ENCODE peak calls at places on chromosomes 5 and 9, in five cellular contexts. One of them, this sample, is unnamed.

GRCh38 chr5:153490124-153491085 is at the start of gene GRIA1:
- DNase-seq in GM12878: no peak
- DNase-seq in A549: no peak
- DNase-seq in K562: no peak
- DNase-seq in IMR-90: peak
- DNase-seq in this sample: peak

GRCh38 chr5:132265336-132266030 is 8.0 kb downstream of the PDLIM4 start:
- DNase-seq in A549: peak
- DNase-seq in K562: no peak
- DNase-seq in IMR-90: peak
- DNase-seq in GM12878: no peak
- DNase-seq in this sample: peak

GRCh38 chr5:93070938-93071337 is 510.1 kb downstream of the NR2F1-AS1 start:
- DNase-seq in K562: no peak
- DNase-seq in GM12878: no peak
- DNase-seq in A549: no peak
- DNase-seq in IMR-90: no peak
- DNase-seq in this sample: no peak

GRCh38 chr5:14809369-14810144 is 62.0 kb downstream of the ANKH start:
- DNase-seq in A549: peak
- DNase-seq in GM12878: peak
- DNase-seq in IMR-90: peak
- DNase-seq in K562: peak
- DNase-seq in this sample: no peak

GRCh38 chr9:85577353-85577952 is 164.3 kb downstream of the AGTPBP1 start:
- DNase-seq in K562: no peak
- DNase-seq in A549: no peak
- DNase-seq in GM12878: no peak
- DNase-seq in IMR-90: peak
- DNase-seq in this sample: no peak

GRCh38 chr5:74648835-74649286 is 8.3 kb upstream of the ENC1 start:
- DNase-seq in A549: peak
- DNase-seq in K562: peak
- DNase-seq in IMR-90: peak
- DNase-seq in GM12878: no peak
- DNase-seq in this sample: peak

GRCh38 chr9:129359871-129360536 is 181.9 kb upstream of the IER5L start:
- DNase-seq in IMR-90: no peak
- DNase-seq in GM12878: no peak
- DNase-seq in K562: no peak
- DNase-seq in A549: no peak
- DNase-seq in this sample: peak

GRCh38 chr9:130166399-130166798 is 5.8 kb upstream of the NCS1 start:
- DNase-seq in IMR-90: no peak
- DNase-seq in A549: no peak
- DNase-seq in GM12878: no peak
- DNase-seq in K562: no peak
- DNase-seq in this sample: no peak

GRCh38 chr5:76450059-76450458 is 47.0 kb downstream of the IQGAP2 start:
- DNase-seq in GM12878: no peak
- DNase-seq in A549: no peak
- DNase-seq in K562: no peak
- DNase-seq in IMR-90: no peak
- DNase-seq in this sample: no peak

GRCh38 chr5:179267071-179267670 is 78.1 kb downstream of the ADAMTS2 start:
- DNase-seq in K562: no peak
- DNase-seq in IMR-90: no peak
- DNase-seq in GM12878: no peak
- DNase-seq in A549: no peak
- DNase-seq in this sample: peak

GRCh38 chr5:101897914-101898313 is 398.2 kb downstream of the SLCO4C1 start:
- DNase-seq in A549: no peak
- DNase-seq in GM12878: peak
- DNase-seq in K562: peak
- DNase-seq in IMR-90: no peak
- DNase-seq in this sample: peak

GRCh38 chr5:178247481-178248456 is 15.2 kb upstream of the PHYKPL start:
- DNase-seq in A549: no peak
- DNase-seq in K562: no peak
- DNase-seq in IMR-90: no peak
- DNase-seq in GM12878: no peak
- DNase-seq in this sample: peak

GRCh38 chr9:87567047-87567446 is 69.4 kb downstream of the DAPK1 start:
- DNase-seq in IMR-90: no peak
- DNase-seq in K562: no peak
- DNase-seq in GM12878: no peak
- DNase-seq in A549: no peak
- DNase-seq in this sample: peak

GRCh38 chr5:15502208-15502607 is 2.2 kb downstream of the FBXL7 start:
- DNase-seq in GM12878: no peak
- DNase-seq in IMR-90: peak
- DNase-seq in A549: no peak
- DNase-seq in K562: no peak
- DNase-seq in this sample: no peak

GRCh38 chr5:168365581-168366081 is 74.2 kb downstream of the WWC1 start:
- DNase-seq in GM12878: no peak
- DNase-seq in IMR-90: peak
- DNase-seq in K562: no peak
- DNase-seq in A549: no peak
- DNase-seq in this sample: no peak

GRCh38 chr5:28281381-28281780 is 1243.0 kb upstream of the CDH9 start:
- DNase-seq in GM12878: no peak
- DNase-seq in A549: no peak
- DNase-seq in K562: no peak
- DNase-seq in IMR-90: no peak
- DNase-seq in this sample: no peak

GRCh38 chr9:100427366-100428263 is 672 bp downstream of the MSANTD3 start:
- DNase-seq in A549: peak
- DNase-seq in IMR-90: peak
- DNase-seq in K562: peak
- DNase-seq in GM12878: no peak
- DNase-seq in this sample: no peak

GRCh38 chr5:173010021-173010420 is 26.4 kb downstream of the ATP6V0E1 start:
- DNase-seq in K562: no peak
- DNase-seq in IMR-90: peak
- DNase-seq in A549: no peak
- DNase-seq in GM12878: peak
- DNase-seq in this sample: no peak

GRCh38 chr5:13143630-13144029 is 800.9 kb downstream of the DNAH5 start:
- DNase-seq in IMR-90: no peak
- DNase-seq in A549: no peak
- DNase-seq in GM12878: no peak
- DNase-seq in K562: no peak
- DNase-seq in this sample: no peak

GRCh38 chr5:13276143-13276542 is 668.3 kb downstream of the DNAH5 start:
- DNase-seq in K562: no peak
- DNase-seq in GM12878: no peak
- DNase-seq in A549: no peak
- DNase-seq in IMR-90: no peak
- DNase-seq in this sample: no peak

GRCh38 chr5:132013006-132013689 is 1.7 kb upstream of the ACSL6 start:
- DNase-seq in GM12878: no peak
- DNase-seq in A549: no peak
- DNase-seq in K562: no peak
- DNase-seq in IMR-90: no peak
- DNase-seq in this sample: no peak

GRCh38 chr5:149322518-149322917 is 22.8 kb upstream of the GRPEL2 start:
- DNase-seq in K562: no peak
- DNase-seq in IMR-90: no peak
- DNase-seq in A549: no peak
- DNase-seq in GM12878: no peak
- DNase-seq in this sample: no peak

GRCh38 chr5:13957032-13957645 is 12.7 kb upstream of the DNAH5 start:
- DNase-seq in K562: peak
- DNase-seq in A549: peak
- DNase-seq in GM12878: no peak
- DNase-seq in IMR-90: peak
- DNase-seq in this sample: peak

GRCh38 chr9:136197372-136197875 is 7.5 kb downstream of the LHX3 start:
- DNase-seq in A549: no peak
- DNase-seq in K562: no peak
- DNase-seq in IMR-90: no peak
- DNase-seq in GM12878: no peak
- DNase-seq in this sample: no peak

GRCh38 chr9:136197930-136198604 is 6.9 kb downstream of the LHX3 start:
- DNase-seq in IMR-90: no peak
- DNase-seq in K562: no peak
- DNase-seq in GM12878: no peak
- DNase-seq in A549: no peak
- DNase-seq in this sample: no peak

GRCh38 chr9:136200424-136200823 is 4.5 kb downstream of the LHX3 start:
- DNase-seq in A549: no peak
- DNase-seq in IMR-90: no peak
- DNase-seq in K562: no peak
- DNase-seq in GM12878: no peak
- DNase-seq in this sample: no peak

GRCh38 chr9:136199391-136200288 is 5.3 kb downstream of the LHX3 start:
- DNase-seq in K562: no peak
- DNase-seq in A549: no peak
- DNase-seq in IMR-90: no peak
- DNase-seq in GM12878: no peak
- DNase-seq in this sample: no peak

DNA sequence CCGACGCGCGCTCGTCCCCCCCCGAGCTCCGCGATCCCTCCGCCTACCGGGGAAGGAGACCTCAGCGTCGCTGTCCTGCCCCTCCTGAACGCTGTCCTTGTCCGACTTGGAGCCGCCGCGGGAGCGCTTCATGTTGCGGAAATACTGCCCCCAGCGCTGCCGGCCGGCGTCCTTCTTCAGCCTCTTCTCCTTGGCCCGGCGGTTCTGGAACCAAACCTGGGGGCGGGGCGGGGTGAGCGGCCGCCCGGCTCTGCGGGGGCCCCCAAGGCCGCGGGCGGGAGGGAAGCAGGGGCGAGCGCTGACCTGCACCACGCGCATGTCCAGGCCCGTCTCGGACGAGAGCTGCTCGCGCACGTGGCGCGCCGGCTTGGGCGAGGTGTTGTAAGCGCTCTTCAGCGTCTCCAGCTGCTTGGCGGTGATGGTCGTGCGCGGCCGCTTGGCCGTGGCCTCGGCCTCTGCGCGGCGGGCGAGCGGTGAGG is 6.3 kb downstream of the LHX3 start:
- DNase-seq in K562: no peak
- DNase-seq in GM12878: no peak
- DNase-seq in A549: no peak
- DNase-seq in IMR-90: no peak
- DNase-seq in this sample: peak
- TF ChIP-seq RCOR1 in K562: no peak
- TF ChIP-seq RCOR1 in GM12878: no peak
- TF ChIP-seq RCOR1 in A549: no peak
- TF ChIP-seq RCOR1 in IMR-90: no peak
- TF ChIP-seq RCOR1 in this sample: no peak

GRCh38 chr9:75687359-75687953 is 203.0 kb upstream of the PCSK5 start:
- DNase-seq in IMR-90: no peak
- DNase-seq in K562: no peak
- DNase-seq in GM12878: no peak
- DNase-seq in A549: no peak
- DNase-seq in this sample: no peak
- TF ChIP-seq RCOR1 in IMR-90: no peak
- TF ChIP-seq RCOR1 in K562: no peak
- TF ChIP-seq RCOR1 in GM12878: no peak
- TF ChIP-seq RCOR1 in A549: no peak
- TF ChIP-seq RCOR1 in this sample: no peak

GRCh38 chr9:113614843-113615648 is 151.5 kb downstream of the RGS3 start:
- DNase-seq in A549: no peak
- DNase-seq in IMR-90: peak
- DNase-seq in GM12878: no peak
- DNase-seq in K562: no peak
- DNase-seq in this sample: no peak

GRCh38 chr9:113616716-113617496 is 153.4 kb downstream of the RGS3 start:
- DNase-seq in IMR-90: no peak
- DNase-seq in A549: no peak
- DNase-seq in GM12878: no peak
- DNase-seq in K562: no peak
- DNase-seq in this sample: no peak

GRCh38 chr9:113613815-113614413 is 150.4 kb downstream of the RGS3 start:
- DNase-seq in A549: no peak
- DNase-seq in IMR-90: no peak
- DNase-seq in GM12878: no peak
- DNase-seq in K562: no peak
- DNase-seq in this sample: no peak

GRCh38 chr9:113617550-113617949 is 154.0 kb downstream of the RGS3 start:
- DNase-seq in IMR-90: no peak
- DNase-seq in A549: no peak
- DNase-seq in K562: no peak
- DNase-seq in GM12878: no peak
- DNase-seq in this sample: peak

GRCh38 chr9:113616116-113616515 is 152.6 kb downstream of the RGS3 start:
- DNase-seq in GM12878: no peak
- DNase-seq in IMR-90: no peak
- DNase-seq in K562: no peak
- DNase-seq in A549: no peak
- DNase-seq in this sample: no peak
- TF ChIP-seq RCOR1 in GM12878: no peak
- TF ChIP-seq RCOR1 in IMR-90: no peak
- TF ChIP-seq RCOR1 in K562: no peak
- TF ChIP-seq RCOR1 in A549: no peak
- TF ChIP-seq RCOR1 in this sample: no peak

GRCh38 chr5:151008124-151008491 is 12.3 kb upstream of the GPX3 start:
- DNase-seq in A549: no peak
- DNase-seq in K562: peak
- DNase-seq in IMR-90: no peak
- DNase-seq in GM12878: no peak
- DNase-seq in this sample: no peak

GRCh38 chr5:151005187-151005974 is 15.0 kb upstream of the GPX3 start:
- DNase-seq in A549: no peak
- DNase-seq in GM12878: no peak
- DNase-seq in IMR-90: no peak
- DNase-seq in K562: no peak
- DNase-seq in this sample: no peak

GRCh38 chr5:151007430-151008123 is 12.8 kb upstream of the GPX3 start:
- DNase-seq in A549: no peak
- DNase-seq in K562: peak
- DNase-seq in GM12878: no peak
- DNase-seq in IMR-90: no peak
- DNase-seq in this sample: no peak

GRCh38 chr5:151005975-151006576 is 14.3 kb upstream of the GPX3 start:
- DNase-seq in GM12878: no peak
- DNase-seq in IMR-90: peak
- DNase-seq in A549: no peak
- DNase-seq in K562: no peak
- DNase-seq in this sample: no peak

DNA sequence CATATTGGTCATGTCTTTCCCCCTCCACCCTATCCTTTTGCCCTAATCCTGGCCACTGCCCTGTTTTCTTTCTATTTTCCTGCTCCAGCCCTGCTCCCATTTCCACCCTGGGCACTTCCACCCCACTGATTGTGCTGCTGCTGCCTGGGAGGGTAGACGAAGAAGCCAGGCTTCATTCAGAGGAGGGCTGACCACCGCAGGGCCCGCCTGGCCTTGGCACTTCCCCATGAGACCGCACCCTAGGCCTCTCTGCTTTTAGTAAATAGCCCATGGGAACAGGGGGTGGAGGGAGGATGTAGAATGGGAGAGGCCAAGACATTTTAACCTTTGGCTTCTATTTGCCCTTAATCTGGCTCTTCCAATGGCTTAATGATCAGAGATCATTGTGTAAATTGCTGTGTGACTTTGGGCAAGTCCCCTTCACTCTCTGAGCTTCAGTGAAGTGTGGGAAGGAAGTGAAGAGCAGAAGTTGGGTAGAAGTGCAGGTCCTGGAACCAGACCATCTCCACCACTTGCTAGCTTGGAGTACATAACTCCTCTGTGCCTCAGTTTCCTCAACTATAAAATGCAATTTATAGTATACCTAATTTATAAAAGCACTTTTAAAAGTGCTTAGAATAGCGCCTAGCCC is 13.6 kb upstream of the GPX3 start:
- DNase-seq in IMR-90: no peak
- DNase-seq in GM12878: no peak
- DNase-seq in K562: no peak
- DNase-seq in A549: no peak
- DNase-seq in this sample: no peak
- TF ChIP-seq RCOR1 in IMR-90: no peak
- TF ChIP-seq RCOR1 in GM12878: no peak
- TF ChIP-seq RCOR1 in K562: no peak
- TF ChIP-seq RCOR1 in A549: no peak
- TF ChIP-seq RCOR1 in this sample: no peak